ENCODE peak calls at places on chromosomes 2 and 18, in five cellular contexts. H is PC-3, L is cardiac fibroblast, S is GM12878, B is aorta. P is an unnamed sample.

GRCh38 chr2:201984800-201985525 is 48.7 kb upstream of the FZD7 start:
- DNase-seq in S (no peak), H (no peak), B (no peak), L (no peak), P (no peak)

GRCh38 chr2:36670881-36671595 is 25.5 kb upstream of the VIT start:
- DNase-seq in H (peak), S (no peak), L (peak), B (no peak), P (peak)

GRCh38 chr18:31741096-31741735 is 19.5 kb downstream of the SLC25A52 start:
- DNase-seq in H (peak), B (no peak), S (peak), L (peak), P (no peak)

GRCh38 chr2:168002021-168002553 is 245.3 kb downstream of the STK39 start:
- DNase-seq in H (peak), L (peak), S (peak), B (no peak), P (no peak)

GRCh38 chr2:235204923-235205322 is 253.1 kb downstream of the SH3BP4 start:
- DNase-seq in S (no peak), B (no peak), L (no peak), H (no peak), P (no peak)

GRCh38 chr2:216074794-216075193 is 6.8 kb downstream of the PECR start:
- DNase-seq in H (peak), L (peak), B (no peak), S (no peak), P (no peak)

GRCh38 chr2:199946836-199947235 is 8.5 kb downstream of the TYW5 start:
- DNase-seq in B (no peak), H (no peak), S (no peak), L (peak), P (peak)

GRCh38 chr2:39018633-39019032 is 102.2 kb downstream of the SOS1 start:
- DNase-seq in B (no peak), S (no peak), H (no peak), L (no peak), P (no peak)

GRCh38 chr2:191148766-191149165 is 2.0 kb downstream of the STAT4 start:
- DNase-seq in H (no peak), S (no peak), B (no peak), L (no peak), P (no peak)

GRCh38 chr2:28709101-28709500 is 42.5 kb upstream of the PPP1CB start:
- DNase-seq in L (no peak), H (no peak), B (no peak), S (no peak), P (no peak)

GRCh38 chr2:172855588-172855987 is 119.9 kb downstream of the RAPGEF4 start:
- DNase-seq in H (no peak), B (no peak), S (no peak), L (no peak), P (no peak)

GRCh38 chr2:24009680-24010476 is at the start of gene MFSD2B:
- DNase-seq in H (no peak), S (no peak), B (no peak), L (no peak), P (no peak)

GRCh38 chr2:43142921-43143438 is 83.4 kb downstream of the ZFP36L2 start:
- DNase-seq in L (peak), H (no peak), B (no peak), S (no peak), P (no peak)

GRCh38 chr18:24436939-24437338 is 10.5 kb downstream of the IMPACT start:
- DNase-seq in B (no peak), S (no peak), L (no peak), H (no peak), P (no peak)

GRCh38 chr2:166841679-166842078 is 46.6 kb upstream of the XIRP2 start:
- DNase-seq in H (no peak), L (no peak), B (no peak), S (no peak), P (no peak)

GRCh38 chr2:196515041-196515440 is 124.5 kb upstream of the CCDC150 start:
- DNase-seq in S (no peak), H (no peak), B (no peak), L (no peak), P (no peak)

GRCh38 chr18:907171-907879 is 2.7 kb downstream of the ADCYAP1 start:
- DNase-seq in L (no peak), H (peak), B (peak), S (no peak), P (no peak)

GRCh38 chr2:239396881-239397681 is 3.7 kb downstream of the HDAC4 start:
- DNase-seq in L (no peak), S (no peak), H (no peak), B (no peak), P (no peak)

GRCh38 chr2:21642647-21643046 is 518.9 kb downstream of the TDRD15 start:
- DNase-seq in L (no peak), B (no peak), S (no peak), H (no peak), P (no peak)

GRCh38 chr2:102803041-102803896 is 41.4 kb downstream of the TMEM182 start:
- DNase-seq in B (no peak), L (no peak), H (no peak), S (no peak), P (no peak)

GRCh38 chr2:127015106-127015910 is 91.6 kb downstream of the BIN1 start:
- DNase-seq in L (peak), H (peak), B (no peak), S (no peak), P (no peak)

GRCh38 chr2:200765139-200765951 is 46.4 kb upstream of the BZW1 start:
- DNase-seq in L (peak), B (peak), H (peak), S (no peak), P (peak)

GRCh38 chr2:97095661-97096060 is 979 bp upstream of the FAHD2B start:
- DNase-seq in L (no peak), B (no peak), H (no peak), S (no peak), P (no peak)

GRCh38 chr2:38775097-38775920 is 2.7 kb upstream of the GEMIN6 start:
- DNase-seq in L (no peak), H (no peak), S (no peak), B (no peak), P (no peak)

GRCh38 chr2:42057159-42057901 is 9.5 kb downstream of the PKDCC start:
- DNase-seq in H (no peak), L (no peak), S (no peak), B (no peak), P (no peak)

GRCh38 chr2:146131048-146131447 is 1611.1 kb upstream of the ZEB2 start:
- DNase-seq in L (no peak), S (no peak), H (peak), B (no peak), P (no peak)

GRCh38 chr2:96321230-96322103 is 3.6 kb upstream of the ITPRIPL1 start:
- DNase-seq in L (peak), H (peak), B (peak), S (peak), P (no peak)

GRCh38 chr2:26148501-26148900 is 24.4 kb upstream of the GAREM2 start:
- DNase-seq in L (peak), S (no peak), B (no peak), H (peak), P (no peak)

GRCh38 chr18:31426021-31426420 is 21.5 kb upstream of the DSG3 start:
- DNase-seq in S (no peak), L (no peak), B (no peak), H (no peak), P (no peak)

GRCh38 chr18:58438161-58438983 is 190.5 kb downstream of the ALPK2 start:
- DNase-seq in L (peak), H (no peak), B (no peak), S (no peak), P (no peak)

GRCh38 chr18:58443671-58444070 is 185.2 kb downstream of the ALPK2 start:
- DNase-seq in B (no peak), L (no peak), S (no peak), H (no peak), P (no peak)

DNA sequence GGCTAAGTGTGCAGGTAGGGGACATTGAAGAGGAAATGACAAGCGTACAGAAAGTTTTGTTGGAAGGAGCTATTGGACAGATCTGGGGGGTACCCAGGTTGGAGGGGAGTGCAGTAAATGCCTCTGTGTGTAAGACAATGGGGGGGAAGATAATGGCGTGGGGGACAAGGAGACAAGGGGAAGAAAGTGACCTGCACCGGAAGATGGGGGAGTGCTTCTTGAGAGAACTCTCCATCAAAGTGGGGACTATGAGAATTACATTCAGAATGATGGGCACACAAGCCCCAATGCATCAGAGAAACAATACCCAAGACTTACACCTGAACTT is 189.9 kb downstream of the ALPK2 start:
- DNase-seq in S (no peak), L (no peak), B (no peak), H (no peak), P (no peak)
- H3K4me3 ChIP-seq in S (peak), L (no peak), B (no peak), H (no peak), P (peak)

GRCh38 chr2:27379383-27379839 is 1.1 kb downstream of the ZNF513 start:
- DNase-seq in S (no peak), L (no peak), B (no peak), H (no peak), P (no peak)
- H3K4me3 ChIP-seq in S (peak), L (peak), B (no peak), H (peak), P (peak)

GRCh38 chr2:160332318-160332717 is 132.2 kb upstream of the ITGB6 start:
- DNase-seq in H (peak), L (peak), S (no peak), B (no peak), P (no peak)
- H3K4me3 ChIP-seq in H (no peak), L (no peak), S (no peak), B (no peak), P (no peak)

GRCh38 chr18:3040183-3040582 is 27.2 kb upstream of the LPIN2 start:
- DNase-seq in H (no peak), L (no peak), S (no peak), B (no peak), P (no peak)

GRCh38 chr18:3035635-3036034 is 22.7 kb upstream of the LPIN2 start:
- DNase-seq in L (no peak), H (no peak), S (no peak), B (no peak), P (no peak)

GRCh38 chr18:3040881-3041280 is 27.9 kb upstream of the LPIN2 start:
- DNase-seq in L (no peak), S (no peak), H (no peak), B (no peak), P (no peak)

GRCh38 chr18:3036108-3036507 is 23.2 kb upstream of the LPIN2 start:
- DNase-seq in S (no peak), B (no peak), L (no peak), H (no peak), P (no peak)

GRCh38 chr18:3037423-3037915 is 24.5 kb upstream of the LPIN2 start:
- DNase-seq in B (peak), H (peak), S (peak), L (peak), P (no peak)
- H3K4me3 ChIP-seq in B (no peak), H (no peak), S (no peak), L (no peak), P (no peak)

DNA sequence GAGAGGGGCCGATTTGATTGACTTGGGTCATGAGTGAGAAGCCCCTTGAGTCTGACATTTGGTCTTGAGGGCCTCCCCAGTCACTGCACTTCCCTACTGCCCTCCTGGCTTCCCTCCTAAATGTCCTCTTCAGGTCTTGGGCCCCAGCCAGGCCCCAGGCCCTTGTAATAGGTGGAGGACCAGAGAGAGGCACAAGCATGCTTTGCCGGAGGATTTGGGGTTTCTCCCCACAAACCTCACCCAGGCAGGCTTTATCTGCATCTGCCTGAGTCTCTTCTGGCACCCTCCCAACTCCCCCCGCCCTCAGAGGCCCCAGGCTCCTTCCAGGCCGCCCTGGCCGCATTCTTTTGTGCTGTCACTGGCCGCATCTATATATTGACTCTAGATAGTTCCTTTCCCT is 270.7 kb downstream of the HAUS1 start:
- DNase-seq in S (no peak), H (no peak), L (no peak), B (no peak), P (no peak)
- H3K4me3 ChIP-seq in S (no peak), H (no peak), L (no peak), B (no peak), P (no peak)

GRCh38 chr2:74505448-74506246 is 1.8 kb downstream of the PCGF1 start:
- DNase-seq in B (no peak), H (no peak), L (no peak), S (no peak), P (no peak)
- H3K4me3 ChIP-seq in B (no peak), H (peak), L (peak), S (no peak), P (peak)

GRCh38 chr18:3594760-3595241 is 144.8 kb downstream of the TGIF1 start:
- DNase-seq in B (peak), H (peak), L (peak), S (no peak), P (no peak)

GRCh38 chr18:3595282-3596273 is 145.6 kb downstream of the TGIF1 start:
- DNase-seq in S (peak), B (peak), H (peak), L (peak), P (peak)

GRCh38 chr18:3592864-3593263 is 142.9 kb downstream of the TGIF1 start:
- DNase-seq in S (no peak), B (no peak), H (no peak), L (no peak), P (no peak)

GRCh38 chr18:3593904-3594759 is 144.2 kb downstream of the TGIF1 start:
- DNase-seq in B (peak), S (peak), L (peak), H (peak), P (peak)

GRCh38 chr18:3593381-3593903 is 143.5 kb downstream of the TGIF1 start:
- DNase-seq in B (peak), L (peak), S (no peak), H (peak), P (peak)
- H3K4me3 ChIP-seq in B (peak), L (peak), S (peak), H (peak), P (no peak)

GRCh38 chr2:46942891-46943626 is 27.5 kb upstream of the MCFD2 start:
- DNase-seq in S (no peak), B (no peak), L (no peak), H (no peak), P (no peak)

GRCh38 chr2:46936566-46936965 is 21.0 kb upstream of the MCFD2 start:
- DNase-seq in H (no peak), S (no peak), L (no peak), B (no peak), P (no peak)

GRCh38 chr2:46937457-46937856 is 21.9 kb upstream of the MCFD2 start:
- DNase-seq in H (peak), B (no peak), L (no peak), S (no peak), P (no peak)

GRCh38 chr2:46942143-46942526 is 26.5 kb upstream of the MCFD2 start:
- DNase-seq in B (peak), S (no peak), L (peak), H (peak), P (no peak)

GRCh38 chr2:46939596-46940359 is 24.2 kb upstream of the MCFD2 start:
- DNase-seq in S (no peak), L (no peak), B (no peak), H (no peak), P (no peak)
- H3K4me3 ChIP-seq in S (peak), L (peak), B (no peak), H (peak), P (peak)

P was measured in AG09309.